ENCODE peak calls at places on chromosomes 13 and 19, in eight cellular contexts. L is uterus; J is upper lobe of right lung; M is effector memory CD4-positive, alpha-beta T cell; Q is psoas muscle; W is heart left ventricle; I is IMR-90; D is PC-3. C is an unnamed sample.

GRCh38 chr13:28324181-28324789 is 170.6 kb downstream of the FLT1 start:
- DNase-seq in D (peak; percentile 67), M (peak; percentile 13), L (peak; percentile 18), W (peak; percentile 57), Q (no peak), I (peak; percentile 73), J (no peak), C (peak; percentile 15)

GRCh38 chr19:3440082-3440481 is 40.2 kb downstream of the SMIM24 start:
- DNase-seq in W (no peak), M (peak; percentile 29), J (no peak), D (peak; percentile 42), Q (peak; percentile 66), L (no peak), I (no peak), C (peak; percentile 57)

GRCh38 chr19:38769635-38770211 is 3.6 kb downstream of the LGALS7 start:
- DNase-seq in Q (peak; percentile 91), I (peak; percentile 38), W (peak; percentile 93), J (peak; percentile 94), D (no peak), L (peak; percentile 84), M (peak; percentile 88), C (peak; percentile 89)

GRCh38 chr13:77002590-77003190 is 10.8 kb downstream of the CLN5 start:
- DNase-seq in Q (no peak), M (no peak), J (no peak), I (peak; percentile 48), L (no peak), D (peak; percentile 53), W (no peak), C (no peak)

GRCh38 chr13:56332671-56333070 is 808.0 kb upstream of the PRR20A start:
- DNase-seq in L (no peak), M (no peak), W (no peak), Q (no peak), J (no peak), I (no peak), D (no peak), C (no peak)

GRCh38 chr19:1511989-1512338 is 855 bp downstream of the ADAMTSL5 start:
- DNase-seq in M (no peak), Q (no peak), D (no peak), J (no peak), I (no peak), L (no peak), W (no peak), C (no peak)

GRCh38 chr19:34181111-34181864 is 9.0 kb downstream of the LSM14A start:
- DNase-seq in I (no peak), L (no peak), M (no peak), Q (no peak), D (peak; percentile 4), J (no peak), W (no peak), C (no peak)

GRCh38 chr19:38721977-38722773 is 22.1 kb downstream of the CAPN12 start:
- DNase-seq in Q (no peak), L (no peak), D (no peak), M (no peak), J (no peak), W (peak; percentile 83), I (no peak), C (no peak)

GRCh38 chr13:48377857-48378256 is 35.1 kb downstream of the LPAR6 start:
- DNase-seq in M (no peak), I (peak; percentile 5), D (no peak), Q (no peak), W (no peak), J (no peak), L (no peak), C (no peak)

GRCh38 chr13:106597190-106597589 is 29.3 kb upstream of the ARGLU1 start:
- DNase-seq in L (peak; percentile 43), W (peak; percentile 68), M (no peak), Q (peak; percentile 63), I (no peak), J (no peak), D (no peak), C (no peak)

GRCh38 chr13:108925070-108925469 is 295.7 kb downstream of the MYO16 start:
- DNase-seq in Q (no peak), J (no peak), W (no peak), L (no peak), M (no peak), D (no peak), I (no peak), C (no peak)

GRCh38 chr13:28059214-28059613 is 41.2 kb downstream of the FLT3 start:
- DNase-seq in W (no peak), I (peak; percentile 15), Q (no peak), L (no peak), J (no peak), D (peak; percentile 54), M (peak; percentile 11), C (peak; percentile 37)

GRCh38 chr13:27131202-27131623 is 40.4 kb downstream of the USP12 start:
- DNase-seq in I (peak; percentile 55), Q (no peak), D (peak; percentile 87), M (peak; percentile 51), J (no peak), W (no peak), L (no peak), C (peak; percentile 67)

GRCh38 chr19:903266-903797 is 9.7 kb downstream of the R3HDM4 start:
- DNase-seq in M (no peak), W (no peak), L (no peak), J (no peak), D (no peak), Q (no peak), I (peak; percentile 19), C (no peak)

GRCh38 chr19:45097776-45098520 is 5.0 kb downstream of the PPP1R37 start:
- DNase-seq in D (peak; percentile 87), L (peak; percentile 46), W (no peak), M (no peak), I (peak; percentile 98), J (peak; percentile 73), Q (peak; percentile 81), C (no peak)

GRCh38 chr13:47146136-47146535 is 249.3 kb upstream of the HTR2A start:
- DNase-seq in I (peak; percentile 89), Q (no peak), W (no peak), M (no peak), D (peak; percentile 58), J (no peak), L (no peak), C (no peak)

GRCh38 chr13:66972659-66973058 is 257.5 kb downstream of the PCDH9 start:
- DNase-seq in M (no peak), L (no peak), Q (no peak), D (no peak), J (no peak), I (peak; percentile 34), W (no peak), C (no peak)

GRCh38 chr19:35269425-35270117 is 809 bp downstream of the USF2 start:
- DNase-seq in M (peak; percentile 68), I (peak; percentile 75), L (peak; percentile 82), Q (peak; percentile 88), J (peak; percentile 94), W (peak; percentile 89), D (peak; percentile 76), C (peak; percentile 85)

GRCh38 chr19:31506102-31506501 is 156.9 kb upstream of the TSHZ3 start:
- DNase-seq in W (no peak), L (no peak), M (no peak), I (no peak), D (no peak), J (no peak), Q (no peak), C (no peak)

GRCh38 chr19:11861301-11861700 is 12.8 kb downstream of the ZNF439 start:
- DNase-seq in M (no peak), L (no peak), J (no peak), W (no peak), I (no peak), D (no peak), Q (no peak), C (no peak)

GRCh38 chr19:41707502-41707812 is 969 bp upstream of the CEACAM5 start:
- DNase-seq in L (peak; percentile 7), I (no peak), M (no peak), W (no peak), J (no peak), D (peak; percentile 38), Q (no peak), C (no peak)

GRCh38 chr19:35139618-35139943 is 957 bp downstream of the FXYD1 start:
- DNase-seq in I (no peak), M (no peak), Q (no peak), L (no peak), J (no peak), D (no peak), W (no peak), C (no peak)

GRCh38 chr19:38951187-38951586 is 20.4 kb downstream of the MRPS12 start:
- DNase-seq in J (no peak), Q (no peak), L (no peak), W (no peak), D (no peak), M (no peak), I (no peak), C (no peak)

DNA sequence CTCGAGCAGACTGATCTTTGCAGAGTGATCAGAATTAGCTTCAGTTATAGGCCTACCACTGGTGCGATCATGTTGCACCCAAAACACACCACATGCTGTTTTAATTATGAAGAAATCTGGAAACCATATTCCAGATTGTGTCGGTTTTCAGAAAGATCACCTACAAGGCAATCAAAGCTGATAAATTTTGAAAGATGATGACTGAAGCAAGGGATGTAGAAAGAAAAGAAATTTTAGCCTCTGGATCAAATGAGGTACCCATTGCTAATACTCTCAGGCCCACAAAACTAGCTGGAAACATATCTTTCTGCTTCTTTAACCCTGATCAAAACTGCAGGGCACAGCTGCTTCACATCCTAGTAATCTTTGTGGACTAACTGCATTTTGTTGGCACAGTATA is 150.8 kb downstream of the RGCC start:
- DNase-seq in L (no peak), M (no peak), D (no peak), J (no peak), I (no peak), Q (no peak), W (no peak), C (no peak)
- H3K27ac ChIP-seq in L (no peak overlapping the region), M (no peak overlapping the region), D (no peak overlapping the region), J (no peak overlapping the region), I (peak overlapping the region; percentile 85), Q (no peak overlapping the region), W (no peak overlapping the region), C (no peak overlapping the region)

GRCh38 chr13:42859760-42860159 is 78.4 kb downstream of the FAM216B start:
- DNase-seq in J (no peak), D (peak; percentile 48), M (no peak), W (no peak), L (no peak), I (no peak), Q (no peak), C (no peak)
- H3K36me3 ChIP-seq in J (no peaks in the 10 kb centered on the region), D (no peaks in the 10 kb centered on the region), M (no peaks in the 10 kb centered on the region), W (no peaks in the 10 kb centered on the region), L (no peaks in the 10 kb centered on the region), I (no peaks in the 10 kb centered on the region), Q (no peaks in the 10 kb centered on the region), C (no peaks in the 10 kb centered on the region)

DNA sequence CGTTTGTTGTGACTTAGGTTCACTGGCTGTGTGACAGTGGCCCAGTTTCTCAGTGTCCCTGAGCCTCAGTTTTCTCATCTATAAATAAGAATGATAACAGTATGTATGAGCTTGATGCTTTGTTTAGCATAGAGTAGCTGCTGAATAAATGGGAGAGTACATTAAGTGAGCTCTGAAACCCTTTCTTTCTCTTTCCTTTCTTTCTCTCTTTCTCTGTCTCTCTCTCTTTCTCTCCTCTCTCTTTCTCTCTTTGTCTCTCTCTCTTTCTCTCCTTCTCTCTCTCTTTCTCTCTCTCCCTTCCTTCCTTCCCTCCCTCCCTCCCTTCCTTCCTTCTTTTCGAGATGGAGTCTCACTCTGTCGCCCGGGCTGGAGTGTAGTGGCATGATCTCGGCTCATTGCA is 2.0 kb downstream of the KXD1 start:
- DNase-seq in D (no peak), W (no peak), M (no peak), J (no peak), Q (no peak), I (no peak), L (no peak), C (no peak)
- H3K27ac ChIP-seq in D (no peak overlapping the region), W (no peak overlapping the region), M (peak overlapping the region; percentile 25), J (no peak overlapping the region), Q (peak overlapping the region; percentile 93), I (no peak overlapping the region), L (no peak overlapping the region), C (no peak overlapping the region)

GRCh38 chr13:100659578-100659977 is 15.0 kb downstream of the TMTC4 start:
- DNase-seq in M (no peak), L (no peak), I (no peak), Q (no peak), J (no peak), D (no peak), W (no peak), C (no peak)
- H3K36me3 ChIP-seq in M (peaks cover 18% of the 10 kb centered on the region), L (no peaks in the 10 kb centered on the region), I (peaks cover 24% of the 10 kb centered on the region), Q (peaks cover 3% of the 10 kb centered on the region), J (peaks cover 64% of the 10 kb centered on the region), D (no peaks in the 10 kb centered on the region), W (no peaks in the 10 kb centered on the region), C (peaks cover 8% of the 10 kb centered on the region)